ENCODE peak calls at places on chromosomes 6 and 20, in nine cellular contexts. Y, G, D, N, H, E, M, R and F are unnamed samples.

GRCh38 chr20:62367136-62367482 is at the start of gene LAMA5:
- DNase-seq in N (no peak), Y (no peak), G (no peak), D (peak), M (no peak), H (no peak), R (no peak), E (peak), F (no peak)

GRCh38 chr6:152147269-152147668 is 339.8 kb downstream of the ESR1 start:
- DNase-seq in D (no peak), Y (no peak), G (no peak), H (no peak), M (no peak), R (no peak), N (no peak), E (no peak), F (no peak)

GRCh38 chr6:53066059-53066406 is 829 bp downstream of the FBXO9 start:
- DNase-seq in D (peak), H (no peak), N (peak), Y (peak), G (peak), R (peak), M (no peak), E (peak), F (peak)

GRCh38 chr6:145310116-145310515 is 425.2 kb downstream of the EPM2A start:
- DNase-seq in G (no peak), M (no peak), Y (no peak), E (no peak), R (peak), N (no peak), D (no peak), H (no peak), F (no peak)

GRCh38 chr20:23659989-23660837 is 22.5 kb upstream of the CST3 start:
- DNase-seq in D (no peak), H (no peak), G (no peak), M (no peak), E (peak), N (no peak), R (peak), Y (no peak), F (no peak)

GRCh38 chr6:129448965-129449364 is 261.0 kb downstream of the ARHGAP18 start:
- DNase-seq in M (no peak), H (no peak), R (no peak), G (no peak), E (no peak), N (no peak), D (no peak), Y (no peak), F (no peak)

GRCh38 chr6:43016935-43017334 is 2.9 kb downstream of the KLHDC3 start:
- DNase-seq in H (no peak), G (no peak), D (no peak), E (no peak), R (no peak), Y (no peak), M (no peak), N (no peak), F (peak)

GRCh38 chr6:53741417-53741816 is 53.4 kb upstream of the LRRC1 start:
- DNase-seq in E (no peak), H (no peak), N (peak), D (no peak), G (no peak), M (no peak), Y (no peak), R (no peak), F (no peak)

GRCh38 chr6:51536728-51537127 is 550.7 kb downstream of the PKHD1 start:
- DNase-seq in M (no peak), G (no peak), D (no peak), R (no peak), E (no peak), N (no peak), Y (no peak), H (no peak), F (no peak)

GRCh38 chr6:13638626-13639025 is 23.5 kb downstream of the NOL7 start:
- DNase-seq in E (no peak), H (no peak), R (no peak), Y (no peak), D (no peak), G (no peak), N (no peak), M (no peak), F (no peak)

GRCh38 chr6:151044465-151045441 is 179.3 kb downstream of the MTHFD1L start:
- DNase-seq in Y (peak), H (peak), E (no peak), M (peak), D (peak), R (peak), G (peak), N (no peak), F (peak)
- TF ChIP-seq CTCF in Y (no peak), H (no peak), E (no peak), M (no peak), D (no peak), R (no peak), G (no peak), N (no peak), F (no peak)

GRCh38 chr6:155077784-155078183 is 82.7 kb downstream of the TIAM2 start:
- DNase-seq in E (no peak), H (no peak), Y (no peak), N (no peak), R (no peak), D (no peak), M (no peak), G (no peak), F (no peak)
- H3K27ac ChIP-seq in E (no peak), H (peak), Y (no peak), N (peak), R (no peak), D (no peak), M (no peak), G (no peak), F (no peak)

GRCh38 chr20:1323830-1324597 is 4.9 kb downstream of the SDCBP2 start:
- DNase-seq in H (no peak), D (no peak), Y (no peak), E (no peak), M (no peak), N (no peak), G (no peak), R (no peak), F (peak)

GRCh38 chr20:1326031-1326930 is 2.7 kb downstream of the SDCBP2 start:
- DNase-seq in E (no peak), M (no peak), R (peak), Y (peak), H (no peak), N (peak), D (peak), G (no peak), F (peak)

GRCh38 chr20:1324598-1325172 is 4.3 kb downstream of the SDCBP2 start:
- DNase-seq in E (no peak), R (peak), G (no peak), D (no peak), N (no peak), Y (peak), M (no peak), H (no peak), F (peak)

GRCh38 chr20:1327241-1327653 is 1.7 kb downstream of the SDCBP2 start:
- DNase-seq in H (no peak), Y (no peak), R (peak), D (peak), M (no peak), N (peak), G (no peak), E (no peak), F (peak)

GRCh38 chr20:1325173-1326030 is 3.5 kb downstream of the SDCBP2 start:
- DNase-seq in G (peak), E (peak), Y (peak), N (peak), M (peak), R (peak), D (peak), H (peak), F (peak)
- TF ChIP-seq POLR2A in G (peak), E (peak), Y (peak), N (peak), M (peak), R (peak), D (peak), H (peak), F (peak)

GRCh38 chr6:44077201-44077946 is 49.9 kb downstream of the MRPL14 start:
- DNase-seq in E (no peak), G (no peak), M (no peak), N (no peak), Y (no peak), R (no peak), D (no peak), H (no peak), F (no peak)

GRCh38 chr6:44076016-44076365 is 51.3 kb downstream of the MRPL14 start:
- DNase-seq in R (no peak), H (no peak), G (no peak), D (no peak), M (no peak), N (no peak), E (no peak), Y (no peak), F (no peak)

GRCh38 chr6:44078219-44078794 is 48.9 kb downstream of the MRPL14 start:
- DNase-seq in H (no peak), E (no peak), D (no peak), G (no peak), Y (no peak), M (no peak), R (no peak), N (no peak), F (no peak)

GRCh38 chr6:44075137-44076015 is 51.9 kb downstream of the MRPL14 start:
- DNase-seq in H (no peak), R (no peak), D (no peak), N (no peak), M (no peak), G (no peak), E (no peak), Y (no peak), F (no peak)

GRCh38 chr6:44076366-44077200 is 50.7 kb downstream of the MRPL14 start:
- DNase-seq in G (no peak), H (no peak), M (no peak), E (peak), R (no peak), Y (no peak), D (peak), N (peak), F (no peak)
- TF ChIP-seq CTCF in G (no peak), H (no peak), M (no peak), E (peak), R (no peak), Y (no peak), D (no peak), N (no peak), F (no peak)